ENCODE peak calls at places on chromosome 5, in five cellular contexts. F is GM12878, G is PC-3, E is GM23338, C is neural progenitor cell. D is an unnamed sample.

GRCh38 chr5:172891716-172892421 is 57.8 kb downstream of the ERGIC1 start:
- DNase-seq in F (no peak), G (no peak), E (no peak), C (no peak), D (no peak)

GRCh38 chr5:175796536-175797499 is 74.6 kb upstream of the CPLX2 start:
- DNase-seq in F (no peak), G (peak), E (peak), C (peak), D (peak)

GRCh38 chr5:65640240-65640639 is 15.4 kb downstream of the SHLD3 start:
- DNase-seq in F (no peak), G (no peak), E (no peak), C (no peak), D (no peak)

GRCh38 chr5:38557309-38557710 is 864 bp upstream of the LIFR start:
- DNase-seq in F (no peak), G (no peak), E (no peak), C (no peak), D (no peak)

GRCh38 chr5:5006548-5006947 is 133.6 kb upstream of the ADAMTS16 start:
- DNase-seq in F (no peak), G (no peak), E (no peak), C (no peak), D (no peak)

GRCh38 chr5:156359452-156359851 is 32.5 kb downstream of the SGCD start:
- DNase-seq in F (no peak), G (no peak), E (no peak), C (no peak), D (no peak)

GRCh38 chr5:91288117-91288516 is 95.0 kb downstream of the ARRDC3 start:
- DNase-seq in F (no peak), G (no peak), E (no peak), C (no peak), D (no peak)

GRCh38 chr5:67061511-67061910 is 135.1 kb downstream of the CD180 start:
- DNase-seq in F (no peak), G (no peak), E (no peak), C (no peak), D (no peak)

GRCh38 chr5:133925269-133925668 is 43.2 kb downstream of the C5orf15 start:
- DNase-seq in F (no peak), G (no peak), E (no peak), C (no peak), D (no peak)

GRCh38 chr5:145403959-145404358 is 431.2 kb downstream of the PRELID2 start:
- DNase-seq in F (no peak), G (peak), E (no peak), C (no peak), D (no peak)

GRCh38 chr5:153299891-153300290 is 190.6 kb upstream of the GRIA1 start:
- DNase-seq in F (no peak), G (no peak), E (no peak), C (no peak), D (no peak)

GRCh38 chr5:34577267-34577666 is 78.9 kb upstream of the RAI14 start:
- DNase-seq in F (no peak), G (no peak), E (no peak), C (no peak), D (no peak)
- H2AFZ ChIP-seq in F (no peak), G (peak), E (no peak), C (no peak), D (no peak)

GRCh38 chr5:56757077-56757476 is 58.3 kb upstream of the MAP3K1 start:
- DNase-seq in F (no peak), G (peak), E (no peak), C (no peak), D (no peak)
- H2AFZ ChIP-seq in F (no peak), G (peak), E (no peak), C (no peak), D (no peak)

GRCh38 chr5:95641803-95642220 is 4.8 kb upstream of the RFESD start:
- DNase-seq in F (no peak), G (no peak), E (no peak), C (no peak), D (peak)
- H2AFZ ChIP-seq in F (no peak), G (no peak), E (no peak), C (no peak), D (no peak)

GRCh38 chr5:59034498-59035186 is 451.8 kb downstream of the RAB3C start:
- DNase-seq in F (no peak), G (peak), E (peak), C (peak), D (no peak)
- H2AFZ ChIP-seq in F (no peak), G (no peak), E (no peak), C (peak), D (no peak)

GRCh38 chr5:36569456-36569855 is 37.0 kb upstream of the SLC1A3 start:
- DNase-seq in F (no peak), G (no peak), E (no peak), C (no peak), D (no peak)

GRCh38 chr5:36570696-36571095 is 35.7 kb upstream of the SLC1A3 start:
- DNase-seq in F (no peak), G (no peak), E (no peak), C (no peak), D (no peak)

GRCh38 chr5:36573441-36573840 is 33.0 kb upstream of the SLC1A3 start:
- DNase-seq in F (no peak), G (peak), E (no peak), C (no peak), D (no peak)

GRCh38 chr5:36571643-36572042 is 34.8 kb upstream of the SLC1A3 start:
- DNase-seq in F (no peak), G (no peak), E (no peak), C (no peak), D (no peak)

GRCh38 chr5:36570268-36570667 is 36.1 kb upstream of the SLC1A3 start:
- DNase-seq in F (no peak), G (no peak), E (no peak), C (no peak), D (no peak)
- H2AFZ ChIP-seq in F (no peak), G (no peak), E (peak), C (no peak), D (no peak)

GRCh38 chr5:178994580-178995340 is at the start of gene GRM6:
- DNase-seq in F (no peak), G (no peak), E (peak), C (peak), D (no peak)
- H2AFZ ChIP-seq in F (no peak), G (no peak), E (peak), C (peak), D (no peak)

D was measured in HepG2.